ENCODE peak calls at places on chromosome X, in five cellular contexts. One of them, this sample, is unnamed.

GRCh38 chrX:115268421-115268820 is 21.1 kb upstream of the LUZP4 start:
- DNase-seq in HFF-Myc: no peak
- DNase-seq in Ammon's horn: peak; percentile 2
- DNase-seq in H1: no peak
- DNase-seq in EH: peak; percentile 0
- DNase-seq in this sample: no peak

GRCh38 chrX:17374619-17375360 is at the start of gene NHS:
- DNase-seq in EH: peak; percentile 74
- DNase-seq in HFF-Myc: no peak
- DNase-seq in H1: peak; percentile 70
- DNase-seq in Ammon's horn: peak; percentile 29
- DNase-seq in this sample: peak; percentile 9

GRCh38 chrX:48045410-48046311 is 25.8 kb downstream of the ZNF630 start:
- DNase-seq in Ammon's horn: no peak
- DNase-seq in EH: peak; percentile 25
- DNase-seq in HFF-Myc: peak; percentile 4
- DNase-seq in H1: no peak
- DNase-seq in this sample: no peak

GRCh38 chrX:4110964-4111363 is 397.5 kb upstream of the PRKX start:
- DNase-seq in HFF-Myc: no peak
- DNase-seq in EH: no peak
- DNase-seq in Ammon's horn: no peak
- DNase-seq in H1: no peak
- DNase-seq in this sample: no peak

GRCh38 chrX:134374294-134374693 is 85.7 kb upstream of the HPRT1 start:
- DNase-seq in HFF-Myc: no peak
- DNase-seq in Ammon's horn: no peak
- DNase-seq in H1: no peak
- DNase-seq in EH: no peak
- DNase-seq in this sample: no peak

GRCh38 chrX:30665471-30665870 is 12.2 kb downstream of the GK start:
- DNase-seq in EH: no peak
- DNase-seq in HFF-Myc: no peak
- DNase-seq in Ammon's horn: no peak
- DNase-seq in H1: no peak
- DNase-seq in this sample: no peak

GRCh38 chrX:106707771-106708454 is 18.6 kb upstream of the RNF128 start:
- DNase-seq in EH: peak; percentile 90
- DNase-seq in Ammon's horn: peak; percentile 22
- DNase-seq in HFF-Myc: peak; percentile 31
- DNase-seq in H1: no peak
- DNase-seq in this sample: no peak

GRCh38 chrX:127317159-127317558 is 497.6 kb downstream of the PRR32 start:
- DNase-seq in HFF-Myc: no peak
- DNase-seq in EH: no peak
- DNase-seq in Ammon's horn: no peak
- DNase-seq in H1: no peak
- DNase-seq in this sample: no peak

GRCh38 chrX:10922158-10922557 is 189.0 kb upstream of the HCCS start:
- DNase-seq in EH: peak; percentile 91
- DNase-seq in Ammon's horn: no peak
- DNase-seq in HFF-Myc: peak; percentile 75
- DNase-seq in H1: no peak
- DNase-seq in this sample: no peak

GRCh38 chrX:141760761-141761160 is 62.2 kb upstream of the SPANXD start:
- DNase-seq in H1: no peak
- DNase-seq in Ammon's horn: no peak
- DNase-seq in EH: peak; percentile 36
- DNase-seq in HFF-Myc: no peak
- DNase-seq in this sample: no peak

GRCh38 chrX:32530802-32531403 is 680.4 kb downstream of the DMD start:
- DNase-seq in EH: peak; percentile 8
- DNase-seq in HFF-Myc: no peak
- DNase-seq in H1: no peak
- DNase-seq in Ammon's horn: peak; percentile 65
- DNase-seq in this sample: peak; percentile 63

GRCh38 chrX:74160358-74160757 is 143.6 kb upstream of the ZCCHC13 start:
- DNase-seq in EH: no peak
- DNase-seq in HFF-Myc: no peak
- DNase-seq in H1: no peak
- DNase-seq in Ammon's horn: no peak
- DNase-seq in this sample: no peak

GRCh38 chrX:113644426-113644825 is 803.8 kb upstream of the AMOT start:
- DNase-seq in EH: peak; percentile 59
- DNase-seq in HFF-Myc: peak; percentile 1
- DNase-seq in Ammon's horn: no peak
- DNase-seq in H1: no peak
- DNase-seq in this sample: no peak

This sample was measured in globus pallidus.